ENCODE peak calls at places on chromosomes 11 and 22, in ten cellular contexts. R is stimulated activated CD8-positive, alpha-beta memory T cell treated with anti-CD3 and anti-CD28 coated beads, Interleukin-12 subunit alpha, Interleukin-12 subunit beta, amount 100 ng/mL, for 1 hour; K is effector memory CD8-positive, alpha-beta T cell; N is T-cell; M is stimulated activated CD4-positive, alpha-beta T cell treated with anti-CD3 and anti-CD28 coated beads, TNF-alpha, amount 100 ng/mL, for 1 hour; W is cardiac muscle cell; A is kidney glomerular epithelial cell; V is AML-193; P is CD8-positive, alpha-beta T cell; U is SW480. D is an unnamed sample.

GRCh38 chr11:125476721-125477120 is 19.3 kb downstream of the FEZ1 start:
- DNase-seq in R (no peak), K (no peak), N (no peak), M (no peak), W (no peak), A (no peak), V (no peak), P (no peak), U (no peak), D (no peak)

GRCh38 chr22:21567456-21568206 is at the start of gene UBE2L3:
- DNase-seq in R (peak), K (peak), N (peak), M (peak), W (peak), A (peak), V (peak), P (peak), U (peak), D (peak)

GRCh38 chr11:87574193-87574592 is 536.5 kb downstream of the TMEM135 start:
- DNase-seq in R (no peak), K (no peak), N (no peak), M (no peak), W (no peak), A (no peak), V (no peak), P (no peak), U (no peak), D (no peak)

GRCh38 chr11:96964661-96965060 is 574.8 kb downstream of the JRKL start:
- DNase-seq in R (no peak), K (no peak), N (no peak), M (no peak), W (no peak), A (no peak), V (no peak), P (no peak), U (no peak), D (no peak)

GRCh38 chr11:7548659-7549283 is 35.0 kb downstream of the PPFIBP2 start:
- DNase-seq in R (no peak), K (no peak), N (no peak), M (no peak), W (peak), A (no peak), V (no peak), P (peak), U (peak), D (peak)

GRCh38 chr11:133905677-133906156 is 51.1 kb downstream of the IGSF9B start:
- DNase-seq in R (no peak), K (no peak), N (no peak), M (no peak), W (no peak), A (peak), V (no peak), P (no peak), U (no peak), D (no peak)

GRCh38 chr22:46349681-46350080 is 14.2 kb downstream of the TRMU start:
- DNase-seq in R (no peak), K (no peak), N (no peak), M (no peak), W (no peak), A (peak), V (no peak), P (no peak), U (no peak), D (no peak)

GRCh38 chr11:38543951-38544350 is 1945.9 kb upstream of the RAG2 start:
- DNase-seq in R (no peak), K (no peak), N (no peak), M (no peak), W (no peak), A (no peak), V (no peak), P (no peak), U (no peak), D (no peak)

D was measured in MCF 10A.